ENCODE peak calls at places on chromosomes 11 and 22, in seven cellular contexts. G is A549, W is tibial nerve, B is hepatocyte, E is AG04450, D is DND-41, N is pancreas. C is an unnamed sample.

GRCh38 chr11:3738241-3738640 is 59.1 kb downstream of the NUP98 start:
- DNase-seq in E (no peak), G (no peak), D (no peak), W (no peak), B (no peak), N (no peak), C (no peak)

GRCh38 chr11:27757953-27758352 is 57.7 kb upstream of the BDNF start:
- DNase-seq in E (peak; percentile 3), B (no peak), G (no peak), W (no peak), D (no peak), N (no peak), C (no peak)

GRCh38 chr11:61569701-61570100 is 11.2 kb downstream of the SYT7 start:
- DNase-seq in G (no peak), D (no peak), N (peak; percentile 60), B (no peak), E (no peak), W (no peak), C (no peak)

GRCh38 chr22:23223566-23224317 is 43.4 kb downstream of the BCR start:
- DNase-seq in B (no peak), G (no peak), N (peak; percentile 32), W (no peak), E (no peak), D (no peak), C (no peak)

GRCh38 chr11:1308745-1309497 is 511 bp downstream of the TOLLIP start:
- DNase-seq in N (peak; percentile 85), W (no peak), B (no peak), D (no peak), G (peak; percentile 49), E (no peak), C (no peak)

GRCh38 chr11:125807909-125808308 is 20.0 kb downstream of the PATE3 start:
- DNase-seq in B (no peak), D (no peak), W (no peak), G (no peak), E (no peak), N (no peak), C (no peak)

GRCh38 chr11:68968306-68969255 is 12.2 kb downstream of the MRGPRD start:
- DNase-seq in B (no peak), N (no peak), G (no peak), D (no peak), W (no peak), E (no peak), C (no peak)

GRCh38 chr11:1048375-1049070 is 12.0 kb upstream of the MUC6 start:
- DNase-seq in G (no peak), B (no peak), E (no peak), N (no peak), W (no peak), D (no peak), C (peak; percentile 38)

GRCh38 chr22:38162881-38163843 is 18.5 kb downstream of the PLA2G6 start:
- DNase-seq in N (no peak), D (peak; percentile 80), W (no peak), E (no peak), B (no peak), G (no peak), C (no peak)

GRCh38 chr11:131653244-131653643 is 282.8 kb downstream of the NTM start:
- DNase-seq in N (no peak), B (no peak), W (no peak), E (no peak), G (no peak), D (peak; percentile 52), C (no peak)
- H3K4me3 ChIP-seq in N (no peak overlapping the region), B (no peak overlapping the region), W (no peak overlapping the region), E (no peak overlapping the region), G (no peak overlapping the region), D (no peak overlapping the region), C (no peak overlapping the region)

GRCh38 chr11:36432093-36432469 is 78.0 kb downstream of the TRAF6 start:
- DNase-seq in W (no peak), G (no peak), B (no peak), D (no peak), E (no peak), N (no peak), C (no peak)
- H3K27ac ChIP-seq in W (no peak overlapping the region), G (peak overlapping the region; percentile 91), B (peak overlapping the region; percentile 61), D (no peak overlapping the region), E (peak overlapping the region; percentile 42), N (no peak overlapping the region), C (no peak overlapping the region)

GRCh38 chr22:43835736-43836135 is 23.6 kb upstream of the EFCAB6 start:
- DNase-seq in N (no peak), W (no peak), B (no peak), G (no peak), E (no peak), D (no peak), C (no peak)
- H3K4me3 ChIP-seq in N (no peak overlapping the region), W (no peak overlapping the region), B (no peak overlapping the region), G (no peak overlapping the region), E (no peak overlapping the region), D (no peak overlapping the region), C (no peak overlapping the region)

GRCh38 chr11:76606102-76606793 is 64.3 kb downstream of the LRRC32 start:
- DNase-seq in E (no peak), N (no peak), B (no peak), W (no peak), D (no peak), G (no peak), C (no peak)
- H3K27ac ChIP-seq in E (no peak overlapping the region), N (no peak overlapping the region), B (peak overlapping the region; percentile 23), W (peak overlapping the region; percentile 75), D (no peak overlapping the region), G (no peak overlapping the region), C (peak overlapping the region; percentile 64)

GRCh38 chr11:46391186-46391577 is 394 bp downstream of the CHRM4 start:
- DNase-seq in W (no peak), N (no peak), D (no peak), G (no peak), E (no peak), B (no peak), C (no peak)
- H3K4me3 ChIP-seq in W (no peak overlapping the region), N (no peak overlapping the region), D (no peak overlapping the region), G (peak overlapping the region; percentile 59), E (peak overlapping the region; percentile 48), B (no peak overlapping the region), C (peak overlapping the region; percentile 55)

GRCh38 chr11:119314748-119315138 is 2.2 kb downstream of the MCAM start:
- DNase-seq in B (no peak), E (no peak), D (no peak), W (no peak), G (no peak), N (peak; percentile 47), C (no peak)
- H3K27ac ChIP-seq in B (no peak overlapping the region), E (no peak overlapping the region), D (no peak overlapping the region), W (peak overlapping the region; percentile 95), G (no peak overlapping the region), N (no peak overlapping the region), C (peak overlapping the region; percentile 81)

DNA sequence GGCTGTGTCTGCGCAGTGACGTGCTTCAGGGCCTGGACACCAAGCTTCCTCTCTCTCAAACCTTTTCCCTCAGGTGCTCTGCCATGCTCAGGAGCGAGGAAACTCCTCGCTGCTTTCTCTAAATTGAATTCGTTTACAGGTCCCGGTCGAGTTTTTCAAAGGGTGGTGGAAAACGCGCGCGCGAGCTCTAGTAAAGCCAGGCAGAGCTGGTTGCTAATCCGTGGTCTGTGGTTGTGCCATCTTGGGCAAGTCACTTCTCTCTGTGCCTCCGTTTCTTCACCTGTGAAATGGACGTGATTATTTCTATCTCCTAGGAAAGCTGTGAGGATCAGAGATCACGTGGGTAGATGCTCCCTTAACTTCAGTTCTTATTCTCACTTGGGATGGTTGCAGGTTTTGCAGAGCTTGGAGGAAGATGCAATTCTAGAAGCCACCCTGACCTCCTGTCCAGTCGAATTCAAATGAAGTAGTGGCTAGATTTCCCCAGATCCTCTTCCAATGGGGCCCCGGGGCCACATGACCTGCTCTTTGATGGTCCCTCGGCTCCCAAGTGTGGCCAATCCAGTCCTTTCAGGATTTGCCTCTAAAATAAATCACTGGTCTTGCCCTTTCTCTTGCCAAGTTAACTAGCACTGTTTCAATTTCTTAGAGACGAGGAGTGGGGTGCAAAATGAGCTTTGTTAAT is 10.5 kb upstream of the ALX4 start:
- DNase-seq in E (no peak), G (no peak), N (no peak), W (no peak), B (no peak), D (no peak), C (no peak)
- H3K4me3 ChIP-seq in E (no peak overlapping the region), G (no peak overlapping the region), N (no peak overlapping the region), W (no peak overlapping the region), B (no peak overlapping the region), D (no peak overlapping the region), C (no peak overlapping the region)

GRCh38 chr22:45580703-45581381 is 78.2 kb downstream of the FBLN1 start:
- DNase-seq in B (peak; percentile 42), E (no peak), G (no peak), N (no peak), W (no peak), D (no peak), C (no peak)

GRCh38 chr22:45579806-45580702 is 77.4 kb downstream of the FBLN1 start:
- DNase-seq in G (no peak), D (no peak), B (peak; percentile 2), W (no peak), E (no peak), N (no peak), C (no peak)

GRCh38 chr22:45577746-45578523 is 75.3 kb downstream of the FBLN1 start:
- DNase-seq in W (peak; percentile 67), N (peak; percentile 89), G (peak; percentile 52), E (peak; percentile 41), B (peak; percentile 92), D (peak; percentile 80), C (peak; percentile 89)

GRCh38 chr22:45578524-45579147 is 76.0 kb downstream of the FBLN1 start:
- DNase-seq in N (no peak), G (no peak), B (peak; percentile 2), W (no peak), E (no peak), D (no peak), C (peak; percentile 21)

GRCh38 chr22:45579306-45579705 is 76.6 kb downstream of the FBLN1 start:
- DNase-seq in D (no peak), G (no peak), N (no peak), W (no peak), E (no peak), B (peak; percentile 4), C (no peak)
- H3K27ac ChIP-seq in D (no peak overlapping the region), G (peak overlapping the region; percentile 93), N (no peak overlapping the region), W (no peak overlapping the region), E (no peak overlapping the region), B (no peak overlapping the region), C (no peak overlapping the region)

C was measured in Peyer's patch.